ENCODE peak calls at places on chromosomes 16 and 17, in five cellular contexts. One of them, this sample, is unnamed.

GRCh38 chr16:22317001-22317530 is 19.9 kb downstream of the POLR3E start:
- DNase-seq in PC-9: no peak
- DNase-seq in tibial nerve: no peak
- DNase-seq in breast epithelium: no peak
- DNase-seq in sigmoid colon: no peak
- DNase-seq in this sample: no peak

GRCh38 chr17:80605326-80606066 is 60.9 kb downstream of the RPTOR start:
- DNase-seq in breast epithelium: no peak
- DNase-seq in PC-9: peak; percentile 64
- DNase-seq in tibial nerve: no peak
- DNase-seq in sigmoid colon: no peak
- DNase-seq in this sample: peak; percentile 7

GRCh38 chr17:35245196-35245486 is 2.3 kb downstream of the SLFN5 start:
- DNase-seq in sigmoid colon: no peak
- DNase-seq in breast epithelium: no peak
- DNase-seq in tibial nerve: no peak
- DNase-seq in PC-9: peak; percentile 24
- DNase-seq in this sample: peak; percentile 91

GRCh38 chr16:75074920-75075687 is 41.5 kb downstream of the LDHD start:
- DNase-seq in breast epithelium: no peak
- DNase-seq in PC-9: no peak
- DNase-seq in sigmoid colon: no peak
- DNase-seq in tibial nerve: no peak
- DNase-seq in this sample: no peak

GRCh38 chr16:75860654-75861053 is 134.4 kb upstream of the CPHXL start:
- DNase-seq in breast epithelium: no peak
- DNase-seq in sigmoid colon: no peak
- DNase-seq in PC-9: no peak
- DNase-seq in tibial nerve: no peak
- DNase-seq in this sample: no peak

GRCh38 chr17:74212262-74212912 is 984 bp upstream of the TTYH2 start:
- DNase-seq in breast epithelium: no peak
- DNase-seq in sigmoid colon: peak; percentile 67
- DNase-seq in PC-9: no peak
- DNase-seq in tibial nerve: no peak
- DNase-seq in this sample: no peak

GRCh38 chr17:2084766-2085647 is 30.1 kb downstream of the HIC1 start:
- DNase-seq in PC-9: peak; percentile 31
- DNase-seq in tibial nerve: peak; percentile 74
- DNase-seq in breast epithelium: peak; percentile 61
- DNase-seq in sigmoid colon: peak; percentile 87
- DNase-seq in this sample: peak; percentile 64

GRCh38 chr16:58377932-58378331 is 14.3 kb upstream of the GINS3 start:
- DNase-seq in PC-9: no peak
- DNase-seq in tibial nerve: no peak
- DNase-seq in breast epithelium: no peak
- DNase-seq in sigmoid colon: no peak
- DNase-seq in this sample: no peak

GRCh38 chr16:4402439-4403132 is 13.8 kb downstream of the CORO7 start:
- DNase-seq in PC-9: peak; percentile 87
- DNase-seq in breast epithelium: peak; percentile 74
- DNase-seq in sigmoid colon: peak; percentile 92
- DNase-seq in tibial nerve: peak; percentile 69
- DNase-seq in this sample: peak; percentile 55

GRCh38 chr17:66373079-66373478 is 70.7 kb downstream of the PRKCA start:
- DNase-seq in tibial nerve: no peak
- DNase-seq in sigmoid colon: no peak
- DNase-seq in PC-9: no peak
- DNase-seq in breast epithelium: no peak
- DNase-seq in this sample: no peak

GRCh38 chr16:50985733-50986132 is 165.3 kb downstream of the SALL1 start:
- DNase-seq in sigmoid colon: no peak
- DNase-seq in PC-9: no peak
- DNase-seq in tibial nerve: no peak
- DNase-seq in breast epithelium: no peak
- DNase-seq in this sample: no peak

GRCh38 chr17:76419576-76420245 is 33.2 kb downstream of the UBE2O start:
- DNase-seq in PC-9: no peak
- DNase-seq in sigmoid colon: no peak
- DNase-seq in tibial nerve: no peak
- DNase-seq in breast epithelium: no peak
- DNase-seq in this sample: no peak

GRCh38 chr16:15996432-15997109 is 47.2 kb downstream of the ABCC1 start:
- DNase-seq in breast epithelium: no peak
- DNase-seq in PC-9: peak; percentile 91
- DNase-seq in tibial nerve: peak; percentile 58
- DNase-seq in sigmoid colon: peak; percentile 78
- DNase-seq in this sample: peak; percentile 79

GRCh38 chr17:43790311-43790940 is 10.2 kb downstream of the CFAP97D1 start:
- DNase-seq in sigmoid colon: no peak
- DNase-seq in tibial nerve: no peak
- DNase-seq in breast epithelium: peak; percentile 52
- DNase-seq in PC-9: no peak
- DNase-seq in this sample: no peak
- TF ChIP-seq CTCF in sigmoid colon: no peak
- TF ChIP-seq CTCF in tibial nerve: no peak
- TF ChIP-seq CTCF in breast epithelium: peak; percentile 67
- TF ChIP-seq CTCF in PC-9: peak; percentile 41
- TF ChIP-seq CTCF in this sample: peak; percentile 55

DNA sequence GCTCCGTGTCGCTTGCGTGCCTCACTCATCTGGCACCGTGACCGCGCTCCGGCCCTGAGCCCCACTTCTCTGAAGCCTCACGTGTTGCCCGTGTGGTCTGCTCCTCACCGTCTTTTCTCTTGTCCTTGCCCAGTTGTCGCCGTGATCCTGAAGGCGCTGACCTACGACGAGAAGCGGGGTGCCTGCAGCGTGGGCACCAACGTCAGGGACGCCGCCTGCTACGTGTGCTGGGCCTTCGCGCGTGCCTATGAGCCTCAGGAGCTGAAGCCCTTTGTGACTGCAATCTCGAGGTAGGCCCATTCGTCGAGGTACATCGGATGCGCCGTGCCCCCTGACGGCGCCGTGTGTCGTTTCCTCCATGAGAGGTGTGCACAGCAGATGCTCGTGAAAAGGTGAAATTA is 30.3 kb upstream of the ZNF750 start:
- DNase-seq in PC-9: no peak
- DNase-seq in breast epithelium: no peak
- DNase-seq in tibial nerve: no peak
- DNase-seq in sigmoid colon: no peak
- DNase-seq in this sample: no peak
- H3K27ac ChIP-seq in PC-9: no peak overlapping the region
- H3K27ac ChIP-seq in breast epithelium: no peak overlapping the region
- H3K27ac ChIP-seq in tibial nerve: no peak overlapping the region
- H3K27ac ChIP-seq in sigmoid colon: no peak overlapping the region
- H3K27ac ChIP-seq in this sample: no peak overlapping the region

GRCh38 chr16:559411-560207 is 585 bp upstream of the PRR35 start:
- DNase-seq in sigmoid colon: no peak
- DNase-seq in breast epithelium: no peak
- DNase-seq in PC-9: no peak
- DNase-seq in tibial nerve: no peak
- DNase-seq in this sample: no peak

GRCh38 chr16:560221-560700 is at the start of gene PRR35:
- DNase-seq in breast epithelium: no peak
- DNase-seq in PC-9: no peak
- DNase-seq in tibial nerve: no peak
- DNase-seq in sigmoid colon: no peak
- DNase-seq in this sample: no peak

GRCh38 chr16:559021-559380 is 1.2 kb upstream of the PRR35 start:
- DNase-seq in breast epithelium: no peak
- DNase-seq in PC-9: no peak
- DNase-seq in tibial nerve: no peak
- DNase-seq in sigmoid colon: no peak
- DNase-seq in this sample: no peak

GRCh38 chr16:557463-558297 is 2.5 kb upstream of the PRR35 start:
- DNase-seq in tibial nerve: no peak
- DNase-seq in PC-9: no peak
- DNase-seq in breast epithelium: no peak
- DNase-seq in sigmoid colon: no peak
- DNase-seq in this sample: no peak

DNA sequence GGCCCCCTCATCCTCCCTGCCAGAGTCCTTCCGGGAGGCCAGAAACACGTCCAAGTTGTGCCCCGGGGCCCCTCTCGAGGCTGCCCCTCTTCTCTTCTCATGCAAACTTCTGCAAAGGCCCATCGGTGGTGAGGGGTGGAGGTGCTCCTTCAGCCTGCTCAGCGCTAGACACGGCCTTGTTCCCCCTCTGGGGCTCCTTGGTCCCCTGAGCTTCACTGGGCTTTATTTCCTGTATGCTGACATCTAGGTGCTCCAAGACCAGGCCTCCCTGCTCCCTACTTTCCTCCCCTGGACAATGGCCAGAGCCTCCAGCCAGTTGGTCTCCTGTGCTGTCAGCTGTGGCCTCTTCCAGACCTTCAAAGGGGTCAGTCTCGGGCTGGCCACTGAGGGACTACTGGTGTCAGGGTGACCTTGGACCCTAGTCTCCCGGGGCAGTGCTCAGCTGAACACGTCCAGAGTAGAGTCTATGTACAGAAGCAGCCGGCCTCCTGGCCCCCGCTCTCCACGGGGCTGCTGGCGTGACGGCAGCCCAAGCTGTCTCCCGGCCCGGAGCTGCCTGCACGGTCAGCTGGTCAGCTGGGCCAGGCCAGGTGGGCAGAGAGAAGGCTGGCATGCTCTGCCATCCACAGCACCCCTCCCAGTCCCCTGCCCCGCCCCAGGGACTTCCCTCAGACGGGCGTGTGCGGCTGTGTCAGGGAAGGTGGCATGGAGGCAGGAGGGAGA is 1.7 kb upstream of the PRR35 start:
- DNase-seq in tibial nerve: no peak
- DNase-seq in breast epithelium: no peak
- DNase-seq in sigmoid colon: no peak
- DNase-seq in PC-9: peak; percentile 43
- DNase-seq in this sample: no peak
- H3K27me3 ChIP-seq in tibial nerve: peaks cover 43% of the 10 kb centered on the region
- H3K27me3 ChIP-seq in breast epithelium: peaks cover 5% of the 10 kb centered on the region
- H3K27me3 ChIP-seq in sigmoid colon: peaks cover 46% of the 10 kb centered on the region
- H3K27me3 ChIP-seq in PC-9: no peaks in the 10 kb centered on the region
- H3K27me3 ChIP-seq in this sample: peaks cover 36% of the 10 kb centered on the region

GRCh38 chr17:16464641-16465312 is 27.2 kb downstream of the LRRC75A start:
- DNase-seq in tibial nerve: no peak
- DNase-seq in breast epithelium: no peak
- DNase-seq in sigmoid colon: no peak
- DNase-seq in PC-9: no peak
- DNase-seq in this sample: no peak

GRCh38 chr17:16461606-16461866 is 30.5 kb downstream of the LRRC75A start:
- DNase-seq in tibial nerve: no peak
- DNase-seq in breast epithelium: no peak
- DNase-seq in PC-9: no peak
- DNase-seq in sigmoid colon: no peak
- DNase-seq in this sample: no peak

GRCh38 chr17:16464001-16464640 is 27.9 kb downstream of the LRRC75A start:
- DNase-seq in tibial nerve: no peak
- DNase-seq in breast epithelium: no peak
- DNase-seq in sigmoid colon: no peak
- DNase-seq in PC-9: no peak
- DNase-seq in this sample: no peak

GRCh38 chr17:16462070-16462864 is 29.7 kb downstream of the LRRC75A start:
- DNase-seq in sigmoid colon: no peak
- DNase-seq in tibial nerve: no peak
- DNase-seq in PC-9: no peak
- DNase-seq in breast epithelium: no peak
- DNase-seq in this sample: no peak

DNA sequence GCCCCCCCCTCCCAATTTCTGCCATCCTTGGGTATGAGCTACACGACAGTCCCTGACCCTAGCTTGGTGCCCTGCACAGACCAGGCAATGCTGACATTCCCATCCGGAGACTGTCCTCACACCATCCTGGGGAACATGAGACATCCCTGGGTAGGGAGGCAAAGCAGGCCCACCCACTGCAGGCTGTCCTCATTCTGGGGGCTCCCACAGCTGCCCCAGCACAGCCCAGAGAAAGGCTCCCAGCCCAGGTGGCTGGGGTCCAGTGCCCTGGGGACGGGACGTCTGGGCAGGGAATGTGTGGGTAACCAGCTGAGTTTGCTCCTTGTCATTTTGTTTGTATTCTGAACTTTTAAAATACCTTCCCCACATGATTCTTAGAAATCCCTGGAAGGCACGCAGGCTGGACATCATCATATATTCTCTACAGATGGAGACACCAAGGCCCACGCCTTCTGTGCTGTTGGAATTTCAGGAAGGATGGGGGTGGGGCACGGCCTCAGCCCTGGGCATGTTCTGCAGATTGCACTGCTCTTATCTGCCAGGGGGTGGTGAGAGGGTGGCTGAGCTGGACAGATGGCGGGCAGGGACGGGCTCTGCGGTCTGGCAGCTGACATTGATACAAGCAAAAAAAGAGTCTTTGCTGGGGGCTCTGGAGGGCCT is 28.5 kb downstream of the LRRC75A start:
- DNase-seq in breast epithelium: no peak
- DNase-seq in sigmoid colon: no peak
- DNase-seq in PC-9: peak; percentile 47
- DNase-seq in tibial nerve: no peak
- DNase-seq in this sample: no peak
- TF ChIP-seq CTCF in breast epithelium: no peak
- TF ChIP-seq CTCF in sigmoid colon: peak; percentile 20
- TF ChIP-seq CTCF in PC-9: no peak
- TF ChIP-seq CTCF in tibial nerve: no peak
- TF ChIP-seq CTCF in this sample: peak; percentile 45

GRCh38 chr16:89641719-89642187 is 15.8 kb downstream of the CHMP1A start:
- DNase-seq in tibial nerve: no peak
- DNase-seq in PC-9: no peak
- DNase-seq in breast epithelium: no peak
- DNase-seq in sigmoid colon: no peak
- DNase-seq in this sample: no peak

GRCh38 chr16:89638455-89638854 is 19.1 kb downstream of the CHMP1A start:
- DNase-seq in PC-9: no peak
- DNase-seq in tibial nerve: no peak
- DNase-seq in sigmoid colon: no peak
- DNase-seq in breast epithelium: no peak
- DNase-seq in this sample: no peak

GRCh38 chr16:89637379-89637778 is 20.1 kb downstream of the CHMP1A start:
- DNase-seq in sigmoid colon: no peak
- DNase-seq in tibial nerve: no peak
- DNase-seq in PC-9: no peak
- DNase-seq in breast epithelium: no peak
- DNase-seq in this sample: no peak

GRCh38 chr16:89636663-89637062 is 20.8 kb downstream of the CHMP1A start:
- DNase-seq in sigmoid colon: no peak
- DNase-seq in breast epithelium: no peak
- DNase-seq in PC-9: no peak
- DNase-seq in tibial nerve: no peak
- DNase-seq in this sample: no peak

DNA sequence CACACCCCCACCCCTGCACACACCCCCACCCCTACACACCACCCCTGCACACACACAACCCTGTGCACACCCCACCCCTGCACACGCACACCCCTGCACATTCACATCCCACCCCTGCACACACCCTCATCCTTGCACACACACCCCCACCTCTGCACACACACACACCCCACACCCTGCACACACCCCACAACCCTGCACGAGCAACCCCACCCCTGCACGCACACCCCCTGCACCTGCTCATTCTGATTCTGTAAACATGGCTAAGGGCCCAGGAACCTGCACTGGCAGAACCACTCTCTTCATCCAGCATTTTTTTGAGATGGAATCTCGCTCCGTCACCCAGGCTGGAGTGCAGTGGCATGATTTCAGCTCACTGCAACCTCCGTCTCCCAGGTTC is 18.1 kb downstream of the CHMP1A start:
- DNase-seq in PC-9: no peak
- DNase-seq in sigmoid colon: no peak
- DNase-seq in breast epithelium: no peak
- DNase-seq in tibial nerve: no peak
- DNase-seq in this sample: no peak
- H3K27ac ChIP-seq in PC-9: no peak overlapping the region
- H3K27ac ChIP-seq in sigmoid colon: no peak overlapping the region
- H3K27ac ChIP-seq in breast epithelium: no peak overlapping the region
- H3K27ac ChIP-seq in tibial nerve: no peak overlapping the region
- H3K27ac ChIP-seq in this sample: no peak overlapping the region